ENCODE peak calls at places on chromosomes 5 and 9, in four cellular contexts. O, B, V and W are unnamed samples.

GRCh38 chr9:95605826-95606555 is 89.2 kb upstream of the PTCH1 start:
- DNase-seq in B (no peak), V (no peak), O (no peak), W (no peak)

GRCh38 chr9:7780261-7780988 is 19.2 kb downstream of the DMAC1 start:
- DNase-seq in V (no peak), B (no peak), O (no peak), W (no peak)

GRCh38 chr9:19424176-19424779 is 15.5 kb downstream of the ACER2 start:
- DNase-seq in V (no peak), B (no peak), O (no peak), W (no peak)

GRCh38 chr9:136438548-136438908 is 1.1 kb downstream of the INPP5E start:
- DNase-seq in V (no peak), O (no peak), B (no peak), W (peak; percentile 18)

GRCh38 chr5:136388474-136388873 is 23.1 kb upstream of the TRPC7 start:
- DNase-seq in O (no peak), B (no peak), V (no peak), W (no peak)

GRCh38 chr9:98288876-98289275 is 33.4 kb upstream of the TBC1D2 start:
- DNase-seq in B (no peak), V (no peak), O (no peak), W (peak; percentile 59)

GRCh38 chr5:14143843-14144585 is 872 bp downstream of the TRIO start:
- DNase-seq in O (peak; percentile 78), B (peak; percentile 67), V (peak; percentile 45), W (peak; percentile 53)

GRCh38 chr5:32251864-32252458 is 60.8 kb downstream of the MTMR12 start:
- DNase-seq in V (no peak), O (no peak), B (no peak), W (no peak)

GRCh38 chr5:175115831-175116230 is 328.2 kb downstream of the DRD1 start:
- DNase-seq in O (no peak), V (no peak), B (no peak), W (no peak)

GRCh38 chr9:98596486-98596885 is 112.2 kb downstream of the GABBR2 start:
- DNase-seq in V (no peak), O (no peak), B (no peak), W (no peak)

GRCh38 chr9:97714435-97714834 is 17.3 kb upstream of the XPA start:
- DNase-seq in V (no peak), B (no peak), O (no peak), W (no peak)

GRCh38 chr9:136525841-136526499 is 19.9 kb downstream of the NOTCH1 start:
- DNase-seq in B (no peak), V (no peak), O (peak; percentile 88), W (peak; percentile 74)

GRCh38 chr9:112065781-112066606 is 109.1 kb downstream of the SUSD1 start:
- DNase-seq in O (peak; percentile 67), B (peak; percentile 70), V (peak; percentile 79), W (peak; percentile 71)

GRCh38 chr9:130488621-130489330 is 44.0 kb downstream of the ASS1 start:
- DNase-seq in B (peak; percentile 54), V (no peak), O (no peak), W (no peak)
- H3K4me1 ChIP-seq in B (no peaks in the 10 kb centered on the region), V (no peaks in the 10 kb centered on the region), O (no peaks in the 10 kb centered on the region), W (no peaks in the 10 kb centered on the region)

GRCh38 chr5:1493413-1493812 is 30.3 kb downstream of the LPCAT1 start:
- DNase-seq in B (no peak), O (no peak), V (no peak), W (no peak)

GRCh38 chr5:1495525-1495897 is 28.2 kb downstream of the LPCAT1 start:
- DNase-seq in B (no peak), V (no peak), O (no peak), W (no peak)

GRCh38 chr5:1493941-1494340 is 29.8 kb downstream of the LPCAT1 start:
- DNase-seq in V (no peak), O (no peak), B (no peak), W (no peak)

GRCh38 chr5:1492757-1493156 is 31.0 kb downstream of the LPCAT1 start:
- DNase-seq in O (no peak), V (no peak), B (no peak), W (no peak)

DNA sequence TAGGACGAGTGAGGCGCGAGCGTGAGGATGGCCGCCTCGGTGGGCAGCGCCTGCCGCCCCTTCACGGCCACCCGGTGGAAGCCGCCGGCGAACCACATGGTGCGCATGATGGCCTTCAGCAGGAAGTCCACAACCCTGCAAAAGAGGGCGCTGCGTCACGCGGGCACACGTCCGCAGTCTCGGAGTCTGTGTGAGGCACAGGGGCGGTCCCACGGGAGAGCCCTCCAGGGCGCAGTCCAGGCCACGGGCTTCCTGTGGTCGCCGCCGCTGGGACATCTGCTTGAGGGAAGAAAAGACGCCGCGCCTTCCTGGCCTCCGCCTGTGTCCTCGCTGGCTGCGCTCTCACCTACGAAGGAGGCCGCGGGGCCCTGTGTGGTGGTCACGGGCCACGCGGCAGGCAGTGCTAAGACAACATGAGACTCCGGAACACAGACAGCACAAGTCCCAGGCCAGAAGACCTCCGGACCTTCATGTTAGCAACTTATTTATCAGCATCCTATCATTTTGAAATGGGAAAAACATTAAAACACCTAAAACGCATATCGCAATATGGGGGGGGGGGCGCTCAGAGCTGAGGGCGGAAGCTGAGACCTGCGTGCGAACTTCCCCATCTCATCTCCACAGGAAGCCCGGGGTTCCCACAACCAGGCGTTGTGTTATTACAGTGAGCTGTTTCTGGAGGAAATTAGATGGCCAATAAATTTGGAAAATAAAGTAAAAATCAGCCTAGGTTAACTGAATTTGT is 28.8 kb downstream of the LPCAT1 start:
- DNase-seq in B (no peak), O (no peak), V (peak; percentile 43), W (peak; percentile 62)
- H3K4me3 ChIP-seq in B (no peak overlapping the region), O (no peak overlapping the region), V (no peak overlapping the region), W (no peak overlapping the region)

DNA sequence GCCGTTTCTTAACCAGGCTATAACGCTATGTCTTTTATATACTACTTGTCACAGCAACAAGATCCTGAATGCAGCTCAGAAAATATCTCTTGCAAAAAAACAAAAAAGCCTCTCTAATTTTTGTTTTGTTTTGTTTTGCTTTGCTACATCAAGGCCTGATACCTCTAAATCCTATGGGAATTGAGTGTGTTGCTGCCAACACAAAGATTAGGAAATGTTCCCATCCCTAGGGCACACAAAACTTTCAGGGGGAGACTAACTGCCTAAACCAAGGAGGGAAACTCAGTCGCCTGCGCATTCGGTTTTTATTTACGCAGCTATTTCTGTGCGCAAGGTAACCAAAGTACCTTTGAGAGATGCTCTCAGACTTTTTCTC is 1.7 kb downstream of the SSBP2 start:
- DNase-seq in V (no peak), B (no peak), O (no peak), W (peak; percentile 13)
- H3K4me1 ChIP-seq in V (peaks cover 11% of the 10 kb centered on the region), B (no peaks in the 10 kb centered on the region), O (no peaks in the 10 kb centered on the region), W (peaks cover 8% of the 10 kb centered on the region)

GRCh38 chr9:38358390-38359296 is 33.9 kb upstream of the ALDH1B1 start:
- DNase-seq in V (no peak), B (peak; percentile 26), O (peak; percentile 39), W (no peak)
- H3K4me3 ChIP-seq in V (no peak overlapping the region), B (no peak overlapping the region), O (no peak overlapping the region), W (no peak overlapping the region)

DNA sequence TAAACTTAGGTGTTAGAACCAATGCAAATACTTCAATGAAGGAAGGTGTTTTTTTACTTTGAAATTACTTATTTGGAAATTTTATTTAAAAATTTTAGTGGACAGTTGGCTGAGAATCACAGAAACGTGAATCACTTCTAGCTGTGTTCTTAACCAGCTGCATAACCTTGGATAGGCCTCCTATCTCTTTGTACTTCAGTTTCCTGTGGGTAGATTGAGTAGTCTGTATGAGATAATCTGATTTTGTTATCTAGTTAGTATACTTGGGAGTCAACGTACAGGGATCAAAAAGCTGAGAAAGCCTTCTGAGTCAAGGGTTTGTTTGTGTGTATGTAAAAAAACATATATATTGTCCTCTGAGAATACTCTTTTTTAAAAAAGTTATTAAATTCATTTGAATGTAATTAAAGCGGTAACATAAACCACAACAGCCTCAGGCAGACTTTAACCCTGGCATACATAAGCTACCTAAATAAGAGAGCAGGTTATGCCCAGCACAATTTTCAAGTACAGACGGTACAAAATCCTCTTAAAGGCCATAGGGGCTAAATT is 38.1 kb upstream of the ZCCHC7 start:
- DNase-seq in O (no peak), B (no peak), V (no peak), W (no peak)
- H3K4me1 ChIP-seq in O (no peaks in the 10 kb centered on the region), B (peaks cover 11% of the 10 kb centered on the region), V (peaks cover 55% of the 10 kb centered on the region), W (peaks cover 9% of the 10 kb centered on the region)

GRCh38 chr9:74443036-74443750 is 53.9 kb upstream of the RORB start:
- DNase-seq in B (no peak), V (no peak), O (no peak), W (no peak)
- H3K4me3 ChIP-seq in B (no peak overlapping the region), V (no peak overlapping the region), O (no peak overlapping the region), W (no peak overlapping the region)

DNA sequence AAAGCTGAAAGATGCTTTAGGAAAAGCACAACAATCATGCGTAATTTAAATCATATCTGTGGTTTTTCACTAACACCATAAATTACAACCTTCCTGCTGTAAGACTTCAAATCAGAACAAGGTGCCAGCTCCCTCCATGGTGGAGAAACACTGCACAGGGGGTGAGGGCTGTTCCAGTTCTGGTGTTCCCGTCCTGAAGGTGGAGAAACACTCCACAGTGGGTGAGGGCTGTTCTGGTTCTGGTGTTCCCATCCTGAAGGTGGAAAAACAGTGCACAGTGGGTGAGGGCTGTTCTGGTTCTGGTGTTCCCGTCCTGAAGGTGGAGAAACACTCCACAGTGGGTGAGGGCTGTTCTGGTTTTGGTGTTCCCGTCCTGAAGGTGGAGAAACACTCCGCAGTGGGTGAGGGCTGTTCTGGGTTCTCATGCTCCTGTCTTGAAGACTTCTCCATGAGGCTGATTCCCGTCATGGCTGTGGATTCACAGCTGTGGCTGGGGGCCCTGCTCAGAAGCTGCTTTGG is 12.9 kb downstream of the PLEKHG4B start:
- DNase-seq in V (no peak), O (no peak), B (no peak), W (no peak)
- H3K4me1 ChIP-seq in V (no peaks in the 10 kb centered on the region), O (no peaks in the 10 kb centered on the region), B (no peaks in the 10 kb centered on the region), W (no peaks in the 10 kb centered on the region)